ENCODE peak calls at places on chromosomes 3 and 15, in five cellular contexts. S, Z, M, H and D are unnamed samples.

GRCh38 chr3:174242311-174243041 is 616.7 kb upstream of the NAALADL2 start:
- DNase-seq in S (no peak), M (no peak), H (no peak), Z (no peak), D (no peak)

GRCh38 chr3:69806735-69807438 is 67.6 kb downstream of the MITF start:
- DNase-seq in M (no peak), S (no peak), Z (no peak), H (no peak), D (no peak)

GRCh38 chr3:60972599-60972998 is 278.7 kb downstream of the FHIT start:
- DNase-seq in S (no peak), Z (no peak), H (no peak), M (no peak), D (no peak)

GRCh38 chr3:123275691-123276090 is 73.9 kb downstream of the SEC22A start:
- DNase-seq in M (no peak), S (no peak), Z (no peak), H (no peak), D (no peak)

GRCh38 chr3:132629928-132630327 is 29.7 kb downstream of the ACAD11 start:
- DNase-seq in M (no peak), Z (no peak), S (no peak), H (peak; percentile 89), D (peak; percentile 1)

GRCh38 chr3:186444974-186445373 is 82.9 kb upstream of the DGKG start:
- DNase-seq in M (no peak), Z (no peak), H (no peak), S (no peak), D (no peak)

GRCh38 chr3:195916991-195917390 is 8.6 kb upstream of the TNK2 start:
- DNase-seq in H (no peak), S (no peak), M (no peak), Z (no peak), D (no peak)

GRCh38 chr3:187567741-187568140 is 102.5 kb downstream of the SST start:
- DNase-seq in H (peak; percentile 11), S (no peak), M (no peak), Z (peak; percentile 67), D (peak; percentile 23)

GRCh38 chr3:165130709-165131108 is 52.4 kb upstream of the SI start:
- DNase-seq in Z (no peak), M (no peak), S (no peak), H (no peak), D (no peak)

GRCh38 chr15:57134877-57135276 is 216.4 kb downstream of the TCF12 start:
- DNase-seq in M (no peak), Z (no peak), H (peak; percentile 91), S (no peak), D (no peak)

GRCh38 chr15:61871926-61872522 is 188.2 kb downstream of the VPS13C start:
- DNase-seq in Z (peak; percentile 7), H (peak; percentile 43), M (no peak), S (no peak), D (no peak)

GRCh38 chr3:59605944-59606534 is 556.2 kb upstream of the CFAP20DC start:
- DNase-seq in Z (peak; percentile 58), H (no peak), M (no peak), S (no peak), D (no peak)

GRCh38 chr3:189954733-189955665 is 165.7 kb downstream of the P3H2 start:
- DNase-seq in M (no peak), H (no peak), S (no peak), Z (no peak), D (no peak)

GRCh38 chr3:194489736-194490612 is 3.2 kb upstream of the ATP13A3 start:
- DNase-seq in H (no peak), S (no peak), Z (no peak), M (no peak), D (no peak)

GRCh38 chr3:99751649-99752048 is 66.0 kb upstream of the CMSS1 start:
- DNase-seq in Z (no peak), M (no peak), S (no peak), H (no peak), D (peak; percentile 26)

GRCh38 chr3:181933052-181933618 is 221.4 kb downstream of the SOX2 start:
- DNase-seq in M (no peak), H (no peak), S (no peak), Z (no peak), D (no peak)

GRCh38 chr3:29427266-29428103 is 146.6 kb downstream of the RBMS3 start:
- DNase-seq in H (no peak), Z (no peak), S (peak; percentile 76), M (no peak), D (no peak)

GRCh38 chr15:76799760-76800159 is 105.4 kb downstream of the SCAPER start:
- DNase-seq in H (no peak), M (no peak), S (no peak), Z (no peak), D (peak; percentile 46)

GRCh38 chr3:59555593-59556315 is 505.9 kb upstream of the CFAP20DC start:
- DNase-seq in Z (no peak), H (no peak), S (no peak), M (no peak), D (no peak)

GRCh38 chr3:170493712-170494182 is 75.1 kb downstream of the CLDN11 start:
- DNase-seq in M (no peak), Z (no peak), H (no peak), S (peak; percentile 75), D (peak; percentile 11)

GRCh38 chr15:40197434-40197833 is 36.6 kb downstream of the BUB1B start:
- DNase-seq in Z (no peak), H (no peak), S (no peak), M (no peak), D (no peak)

GRCh38 chr3:126523745-126524428 is at the start of gene CHST13:
- DNase-seq in H (peak; percentile 62), M (peak; percentile 68), Z (peak; percentile 89), S (peak; percentile 67), D (no peak)

GRCh38 chr3:127067116-127067910 is 84.4 kb downstream of the PLXNA1 start:
- DNase-seq in M (no peak), Z (no peak), H (no peak), S (peak; percentile 52), D (no peak)

GRCh38 chr3:142889263-142890014 is 556 bp upstream of the PCOLCE2 start:
- DNase-seq in H (peak; percentile 4), S (no peak), Z (no peak), M (no peak), D (no peak)

GRCh38 chr3:142886938-142887337 is 1.9 kb downstream of the PCOLCE2 start:
- DNase-seq in S (no peak), H (peak; percentile 46), M (no peak), Z (no peak), D (no peak)

GRCh38 chr3:142886021-142886420 is 2.9 kb downstream of the PCOLCE2 start:
- DNase-seq in H (no peak), S (no peak), M (no peak), Z (no peak), D (no peak)

GRCh38 chr3:142888484-142889262 is at the start of gene PCOLCE2:
- DNase-seq in M (peak; percentile 43), S (peak; percentile 66), H (peak; percentile 42), Z (peak; percentile 61), D (no peak)

GRCh38 chr3:142888099-142888483 is 792 bp downstream of the PCOLCE2 start:
- DNase-seq in S (no peak), H (peak; percentile 72), M (no peak), Z (peak; percentile 46), D (no peak)
- H3K4me3 ChIP-seq in S (peak overlapping the region; percentile 27), H (peak overlapping the region; percentile 61), M (peak overlapping the region; percentile 84), Z (peak overlapping the region; percentile 51), D (peak overlapping the region; percentile 60)

GRCh38 chr15:64901914-64902313 is 9.8 kb upstream of the ANKDD1A start:
- DNase-seq in S (no peak), Z (no peak), H (no peak), M (no peak), D (no peak)
- H3K27ac ChIP-seq in S (no peak overlapping the region), Z (no peak overlapping the region), H (no peak overlapping the region), M (no peak overlapping the region), D (no peak overlapping the region)

DNA sequence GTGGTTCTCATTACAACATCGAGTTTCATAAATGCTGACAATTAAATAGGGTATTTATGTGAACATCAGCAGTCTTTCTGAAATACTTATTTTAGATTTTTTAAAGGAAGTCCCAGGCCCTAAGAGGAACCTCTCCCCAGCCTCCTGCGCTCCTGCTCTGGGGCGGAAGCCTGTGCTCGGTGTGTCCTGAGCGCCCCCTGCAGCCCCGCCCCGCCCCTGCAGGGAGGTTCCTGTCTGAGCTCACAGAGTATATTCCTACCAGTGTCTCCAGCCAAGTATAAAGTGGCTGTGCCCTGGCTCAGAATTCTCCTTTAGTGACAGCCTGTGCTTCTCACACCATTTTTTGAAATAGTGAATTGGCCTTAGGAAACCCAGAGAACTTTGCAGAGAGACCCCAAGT is 567.9 kb downstream of the GOLGA6L6 start:
- DNase-seq in H (no peak), Z (no peak), S (no peak), M (peak; percentile 38), D (no peak)
- TF ChIP-seq CTCF in H (no peak), Z (no peak), S (no peak), M (peak; percentile 71), D (no peak)

DNA sequence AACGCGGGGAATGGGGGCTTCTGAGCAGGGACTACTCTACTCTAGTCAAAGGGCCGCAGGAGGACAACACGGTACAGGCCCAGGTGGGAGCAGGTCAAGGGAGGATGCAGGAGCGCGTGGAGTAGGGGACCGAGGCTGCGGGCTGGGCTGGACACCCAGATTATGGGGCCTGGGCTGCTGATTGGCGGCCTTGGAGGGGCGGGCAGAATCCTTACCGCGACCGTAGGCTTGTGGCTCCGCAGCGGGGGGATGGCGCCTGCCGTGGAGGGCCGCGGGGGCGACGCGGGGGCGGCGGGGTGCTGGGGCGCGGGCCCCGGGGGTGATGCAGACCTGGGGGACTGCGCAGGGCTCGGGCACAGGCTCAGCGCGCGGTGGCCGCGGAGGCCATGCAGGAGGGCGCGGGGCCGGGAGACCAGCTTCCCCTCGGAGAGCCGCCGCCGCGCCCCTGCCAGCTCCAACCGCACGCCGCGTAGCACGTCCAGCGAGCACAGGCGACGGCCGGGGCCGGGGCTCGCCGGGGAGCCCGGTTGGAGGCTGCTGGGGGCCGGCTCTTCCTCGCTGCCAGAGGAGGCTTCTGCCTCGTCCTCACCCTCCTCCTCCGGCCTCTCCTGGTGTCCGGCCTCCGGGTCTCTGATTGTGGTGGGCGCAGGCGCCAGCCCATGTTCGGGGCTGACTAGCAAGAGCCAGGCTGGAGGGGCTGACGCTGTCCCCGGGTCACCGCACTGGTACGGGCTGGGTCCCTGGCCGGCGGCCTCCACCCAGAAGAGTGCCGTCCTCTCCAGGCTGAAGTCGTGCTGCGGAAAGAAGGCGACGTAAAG is 12.9 kb downstream of the UBAP1L start:
- DNase-seq in H (no peak), M (no peak), S (peak; percentile 68), Z (no peak), D (no peak)
- H3K4me3 ChIP-seq in H (no peak overlapping the region), M (no peak overlapping the region), S (no peak overlapping the region), Z (no peak overlapping the region), D (no peak overlapping the region)

DNA sequence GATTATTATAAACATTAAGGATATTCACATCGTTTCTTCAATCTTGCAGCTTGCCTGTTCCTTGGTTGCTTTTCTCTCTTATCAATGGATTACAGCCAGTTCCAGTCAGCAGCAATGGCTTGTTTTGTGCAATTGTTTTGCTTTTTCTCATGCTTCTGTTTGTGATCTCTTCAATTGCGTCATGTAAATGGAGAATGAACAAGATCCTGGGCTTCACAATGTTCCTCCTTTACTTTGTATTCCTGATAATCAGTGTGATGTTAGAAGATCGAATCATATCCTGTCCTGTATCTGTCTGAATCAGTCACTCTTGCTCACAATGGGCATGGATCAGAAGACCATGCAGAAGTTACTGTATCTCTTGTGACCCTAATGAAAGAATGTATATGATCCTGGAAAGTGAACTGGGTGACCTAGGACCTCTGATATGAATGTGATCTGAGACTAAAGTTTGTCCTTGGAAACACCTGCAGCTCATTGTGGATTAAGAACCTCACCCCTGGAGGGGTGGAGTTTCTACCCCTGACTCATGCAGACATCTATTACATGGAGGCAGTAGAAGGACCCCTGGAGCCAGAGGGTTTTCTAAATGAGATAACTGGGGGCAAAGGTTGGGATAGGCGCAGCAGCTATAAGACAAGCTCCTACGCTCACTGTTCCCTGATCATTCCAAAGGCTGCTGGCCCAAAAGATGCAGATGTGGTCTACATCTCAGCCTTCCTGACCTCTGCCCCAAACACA is 32.2 kb downstream of the SLC24A1 start:
- DNase-seq in Z (no peak), M (no peak), S (no peak), H (no peak), D (no peak)
- H3K27ac ChIP-seq in Z (no peak overlapping the region), M (no peak overlapping the region), S (no peak overlapping the region), H (no peak overlapping the region), D (no peak overlapping the region)